ENCODE peak calls at places on chromosomes 2 and 18, in six cellular contexts. E is tibial nerve, U is AG04450, V is A549, X is spleen, G is right lobe of liver. O is an unnamed sample.

GRCh38 chr2:27446057-27446456 is 3.9 kb downstream of the KRTCAP3 start:
- DNase-seq in V (no peak), U (no peak), G (peak), X (no peak), E (no peak), O (peak)

GRCh38 chr18:56541790-56542189 is 96.6 kb downstream of the TXNL1 start:
- DNase-seq in V (no peak), U (no peak), E (no peak), G (no peak), X (no peak), O (no peak)

GRCh38 chr2:8229546-8229986 is 452.3 kb upstream of the ID2 start:
- DNase-seq in V (no peak), U (peak), G (no peak), X (peak), E (peak), O (no peak)

GRCh38 chr2:234463626-234464290 is 33.1 kb downstream of the ARL4C start:
- DNase-seq in G (no peak), U (peak), V (peak), X (no peak), E (no peak), O (no peak)

GRCh38 chr2:211157856-211158463 is 601.6 kb downstream of the CPS1 start:
- DNase-seq in V (peak), G (peak), U (no peak), X (peak), E (peak), O (no peak)

GRCh38 chr2:181224866-181225265 is 232.3 kb upstream of the ITGA4 start:
- DNase-seq in U (no peak), X (no peak), G (no peak), E (no peak), V (no peak), O (no peak)

GRCh38 chr18:59180150-59180845 is 39.7 kb upstream of the GRP start:
- DNase-seq in G (no peak), X (no peak), V (no peak), E (no peak), U (peak), O (no peak)

GRCh38 chr2:138373993-138374408 is 127.6 kb upstream of the SPOPL start:
- DNase-seq in U (peak), X (no peak), V (peak), E (no peak), G (no peak), O (no peak)

GRCh38 chr2:31260870-31261269 is 26.9 kb downstream of the EHD3 start:
- DNase-seq in E (no peak), U (no peak), G (no peak), X (no peak), V (no peak), O (no peak)

GRCh38 chr18:79520473-79521390 is 125.0 kb downstream of the NFATC1 start:
- DNase-seq in G (no peak), X (no peak), U (no peak), E (no peak), V (no peak), O (no peak)
- H3K4me3 ChIP-seq in G (no peak), X (no peak), U (no peak), E (no peak), V (no peak), O (no peak)

GRCh38 chr2:164913640-164914346 is 41.5 kb downstream of the SLC38A11 start:
- DNase-seq in X (no peak), G (no peak), V (no peak), E (no peak), U (no peak), O (no peak)
- TF ChIP-seq CTCF in X (peak), G (peak), V (peak), E (peak), U (peak), O (peak)

DNA sequence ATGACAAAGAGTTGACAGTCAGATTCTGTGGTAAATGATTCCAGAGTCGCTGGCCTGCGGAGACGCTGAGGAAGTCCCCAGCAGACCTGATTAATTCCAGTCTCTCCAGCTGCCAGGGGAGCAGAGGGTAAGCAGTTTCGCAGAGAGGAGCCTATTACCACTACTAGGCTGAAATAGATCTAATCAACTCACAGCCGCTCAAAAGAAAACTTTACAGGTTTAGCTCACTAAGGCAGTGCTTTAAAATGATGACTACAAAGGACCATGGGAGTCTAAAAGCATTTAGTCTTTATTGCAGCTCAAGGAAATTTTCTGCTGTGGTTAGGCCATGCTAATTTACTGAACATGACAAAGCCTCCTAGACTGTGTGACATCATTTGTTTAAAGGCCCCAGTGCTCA is 445.6 kb upstream of the POU3F3 start:
- DNase-seq in G (no peak), V (no peak), E (no peak), U (no peak), X (no peak), O (no peak)
- H3K4me3 ChIP-seq in G (no peak), V (no peak), E (no peak), U (no peak), X (no peak), O (no peak)

DNA sequence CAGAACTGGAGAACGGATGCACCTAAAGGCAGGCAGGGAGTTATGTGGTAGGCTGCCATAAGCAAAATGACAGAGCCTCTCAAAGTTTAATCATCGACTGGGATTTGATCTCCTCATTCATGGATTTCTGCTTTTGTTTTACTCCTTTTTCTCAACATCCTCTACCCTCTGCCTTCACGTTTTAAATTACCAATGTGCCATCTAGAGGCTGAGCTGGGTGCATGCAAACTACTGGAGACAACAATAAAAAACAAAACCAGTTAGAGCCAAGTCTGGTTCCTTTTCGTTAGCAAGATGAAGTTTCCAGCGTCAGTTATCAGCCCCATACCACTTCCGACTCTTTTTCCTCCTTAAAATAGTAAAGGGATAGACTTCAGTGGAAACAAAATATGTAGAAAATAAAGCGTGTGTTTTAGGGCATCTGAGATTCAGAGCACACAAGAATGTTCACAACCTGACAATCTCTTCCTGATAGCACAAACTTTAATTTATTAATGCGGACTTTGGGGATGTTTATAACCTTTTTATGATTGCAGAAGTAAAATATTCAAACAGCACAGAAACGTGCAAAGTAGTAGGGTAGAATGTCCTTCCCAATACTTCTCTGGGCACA is 117.0 kb downstream of the LAMA1 start:
- DNase-seq in U (no peak), V (no peak), G (no peak), E (no peak), X (no peak), O (no peak)
- TF ChIP-seq CTCF in U (peak), V (peak), G (peak), E (no peak), X (peak), O (peak)

O was measured in kidney.